ENCODE peak calls at places on chromosome 6, in eight cellular contexts. K, Q, R, V, N, S, H and C are unnamed samples.

GRCh38 chr6:95383878-95384277 is 193.5 kb upstream of the MANEA start:
- DNase-seq in K (no peak), Q (no peak), R (no peak), V (no peak), N (no peak), S (peak; percentile 34), H (no peak), C (no peak)

GRCh38 chr6:139698526-139699182 is 324.2 kb upstream of the CITED2 start:
- DNase-seq in K (no peak), Q (peak; percentile 54), R (peak; percentile 70), V (no peak), N (no peak), S (no peak), H (no peak), C (no peak)

GRCh38 chr6:167907837-167908681 is 81.3 kb downstream of the AFDN start:
- DNase-seq in K (peak; percentile 65), Q (peak; percentile 71), R (no peak), V (no peak), N (no peak), S (no peak), H (peak; percentile 53), C (peak; percentile 31)

GRCh38 chr6:141580988-141581387 is 551.7 kb upstream of the GJE1 start:
- DNase-seq in K (peak; percentile 33), Q (no peak), R (no peak), V (no peak), N (no peak), S (no peak), H (peak; percentile 59), C (peak; percentile 14)

GRCh38 chr6:12474167-12475140 is 184.3 kb downstream of the EDN1 start:
- DNase-seq in K (no peak), Q (no peak), R (no peak), V (no peak), N (no peak), S (no peak), H (peak; percentile 94), C (no peak)

GRCh38 chr6:126054258-126054702 is 67.9 kb downstream of the TRMT11 start:
- DNase-seq in K (peak; percentile 47), Q (peak; percentile 49), R (no peak), V (no peak), N (no peak), S (no peak), H (peak; percentile 2), C (peak; percentile 37)

GRCh38 chr6:17907467-17908229 is 79.8 kb downstream of the KIF13A start:
- DNase-seq in K (peak; percentile 97), Q (peak; percentile 59), R (peak; percentile 90), V (peak; percentile 43), N (peak; percentile 95), S (no peak), H (peak; percentile 99), C (peak; percentile 96)

GRCh38 chr6:31898200-31899011 is 908 bp upstream of the EHMT2 start:
- DNase-seq in K (peak; percentile 68), Q (peak; percentile 63), R (no peak), V (no peak), N (no peak), S (no peak), H (peak; percentile 68), C (no peak)

GRCh38 chr6:72554203-72554564 is 67.7 kb upstream of the KCNQ5 start:
- DNase-seq in K (peak; percentile 79), Q (no peak), R (no peak), V (no peak), N (no peak), S (no peak), H (peak; percentile 93), C (peak; percentile 67)

DNA sequence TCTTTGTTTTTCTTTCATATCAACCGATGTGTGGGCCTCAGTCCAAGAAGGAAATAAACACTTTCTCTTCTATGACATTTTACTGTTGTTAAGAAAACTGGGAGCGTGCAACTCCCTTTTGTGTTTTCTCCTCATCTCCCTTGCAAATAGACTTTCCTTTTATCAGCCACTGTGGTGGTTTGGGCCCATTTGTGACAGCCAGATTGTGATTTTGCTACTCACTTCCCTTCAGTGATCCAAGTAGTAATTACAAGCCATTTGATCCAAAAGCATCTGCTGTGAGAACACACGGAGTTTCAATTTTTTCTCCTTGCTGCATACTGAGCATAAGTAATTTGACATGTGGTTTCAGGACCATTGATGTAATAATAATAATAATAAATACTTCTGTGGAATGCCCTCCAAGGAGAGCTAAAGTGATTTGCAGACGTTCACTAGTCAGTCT is 92.0 kb upstream of the CLDN20 start:
- DNase-seq in K (no peak), Q (no peak), R (no peak), V (no peak), N (no peak), S (no peak), H (no peak), C (peak; percentile 38)
- H3K27ac ChIP-seq in K (peak overlapping the region; percentile 72), Q (no peak overlapping the region), R (peak overlapping the region; percentile 52), V (peak overlapping the region; percentile 36), N (peak overlapping the region; percentile 11), S (peak overlapping the region; percentile 51), H (no peak overlapping the region), C (peak overlapping the region; percentile 77)

GRCh38 chr6:85452441-85452881 is 2.6 kb downstream of the NT5E start:
- DNase-seq in K (no peak), Q (no peak), R (no peak), V (no peak), N (peak; percentile 77), S (no peak), H (peak; percentile 60), C (peak; percentile 46)

GRCh38 chr6:85451586-85452306 is 1.9 kb downstream of the NT5E start:
- DNase-seq in K (no peak), Q (no peak), R (no peak), V (no peak), N (no peak), S (no peak), H (no peak), C (no peak)

GRCh38 chr6:85449818-85450577 is at the start of gene NT5E:
- DNase-seq in K (peak; percentile 65), Q (peak; percentile 79), R (peak; percentile 87), V (peak; percentile 47), N (no peak), S (peak; percentile 91), H (peak; percentile 84), C (peak; percentile 63)

GRCh38 chr6:85449388-85449817 is 480 bp upstream of the NT5E start:
- DNase-seq in K (no peak), Q (peak; percentile 42), R (peak; percentile 75), V (no peak), N (peak; percentile 45), S (no peak), H (peak; percentile 91), C (peak; percentile 85)

GRCh38 chr6:85450578-85450884 is 648 bp downstream of the NT5E start:
- DNase-seq in K (no peak), Q (no peak), R (no peak), V (no peak), N (no peak), S (no peak), H (no peak), C (no peak)
- TF ChIP-seq CTCF in K (peak; percentile 20), Q (no peak), R (no peak), V (no peak), N (no peak), S (no peak), H (peak; percentile 1), C (peak; percentile 19)

GRCh38 chr6:106882133-106882532 is 92.4 kb downstream of the CD24 start:
- DNase-seq in K (peak; percentile 15), Q (no peak), R (no peak), V (no peak), N (no peak), S (no peak), H (no peak), C (no peak)
- H3K27ac ChIP-seq in K (no peak overlapping the region), Q (no peak overlapping the region), R (no peak overlapping the region), V (no peak overlapping the region), N (no peak overlapping the region), S (no peak overlapping the region), H (peak overlapping the region; percentile 66), C (no peak overlapping the region)

DNA sequence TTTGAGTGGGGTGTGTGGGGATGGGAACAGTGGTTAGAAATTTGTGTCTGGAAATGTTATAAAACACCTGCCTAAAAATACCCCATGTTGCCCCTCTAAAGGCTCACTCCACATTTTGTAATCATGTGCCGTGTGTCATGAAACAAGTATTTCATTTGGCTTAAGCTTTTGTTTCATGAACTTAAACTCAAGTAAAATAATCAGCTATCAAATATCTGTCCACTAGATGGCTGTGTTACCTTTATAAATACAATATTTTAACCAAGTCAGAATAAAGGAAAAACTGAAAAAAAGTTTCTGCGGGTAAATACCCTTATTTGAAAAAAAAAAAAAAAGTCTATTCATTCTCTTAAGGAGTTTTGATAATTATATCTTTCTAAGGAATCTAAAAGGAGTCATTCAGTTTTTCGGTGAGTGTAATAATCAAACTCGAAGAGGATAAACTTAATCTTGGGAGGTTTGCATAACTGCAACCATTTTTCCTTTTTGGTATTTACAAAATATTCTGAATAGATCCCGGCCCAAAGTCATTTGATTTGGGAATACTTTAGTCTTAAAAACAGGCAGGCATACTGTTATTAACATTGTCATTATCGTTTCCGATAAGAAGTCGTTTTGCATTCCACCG is 29.9 kb upstream of the MTRF1L start:
- DNase-seq in K (peak; percentile 69), Q (no peak), R (no peak), V (no peak), N (peak; percentile 34), S (no peak), H (peak; percentile 34), C (no peak)
- TF ChIP-seq CTCF in K (peak; percentile 63), Q (peak; percentile 34), R (no peak), V (peak; percentile 47), N (peak; percentile 44), S (peak; percentile 37), H (peak; percentile 72), C (peak; percentile 13)

GRCh38 chr6:146985111-146985510 is 219.1 kb upstream of the STXBP5 start:
- DNase-seq in K (peak; percentile 64), Q (peak; percentile 60), R (no peak), V (no peak), N (no peak), S (no peak), H (no peak), C (no peak)
- H3K27ac ChIP-seq in K (no peak overlapping the region), Q (no peak overlapping the region), R (no peak overlapping the region), V (no peak overlapping the region), N (no peak overlapping the region), S (no peak overlapping the region), H (no peak overlapping the region), C (no peak overlapping the region)

GRCh38 chr6:160347259-160348208 is 644 bp upstream of the SLC22A3 start:
- DNase-seq in K (no peak), Q (peak; percentile 35), R (no peak), V (no peak), N (no peak), S (peak; percentile 82), H (no peak), C (no peak)

GRCh38 chr6:160349837-160350236 is 1.7 kb downstream of the SLC22A3 start:
- DNase-seq in K (no peak), Q (no peak), R (no peak), V (no peak), N (no peak), S (no peak), H (no peak), C (no peak)

GRCh38 chr6:160344281-160344680 is 3.9 kb upstream of the SLC22A3 start:
- DNase-seq in K (peak; percentile 6), Q (no peak), R (no peak), V (no peak), N (no peak), S (no peak), H (peak; percentile 80), C (no peak)

GRCh38 chr6:160348209-160348551 is at the start of gene SLC22A3:
- DNase-seq in K (no peak), Q (no peak), R (peak; percentile 77), V (no peak), N (no peak), S (peak; percentile 83), H (no peak), C (no peak)

GRCh38 chr6:160348552-160349441 is 619 bp downstream of the SLC22A3 start:
- DNase-seq in K (peak; percentile 20), Q (peak; percentile 45), R (no peak), V (no peak), N (no peak), S (peak; percentile 81), H (peak; percentile 48), C (no peak)
- TF ChIP-seq CTCF in K (peak; percentile 26), Q (no peak), R (peak; percentile 42), V (peak; percentile 38), N (no peak), S (peak; percentile 10), H (peak; percentile 28), C (peak; percentile 28)